ENCODE peak calls at places on chromosomes 12 and 14, in four cellular contexts. D is left ventricle myocardium inferior, H is lower lobe of right lung, L is pancreas. K is an unnamed sample.

GRCh38 chr12:106773286-106773685 is 1.2 kb upstream of the RIC8B start:
- DNase-seq in L (peak; percentile 21), D (no peak), H (no peak), K (no peak)

GRCh38 chr12:89775336-89776005 is 66.8 kb upstream of the ATP2B1 start:
- DNase-seq in D (no peak), H (no peak), L (no peak), K (no peak)

GRCh38 chr14:50943261-50943942 is 881 bp downstream of the PYGL start:
- DNase-seq in H (peak; percentile 70), D (peak; percentile 56), L (peak; percentile 20), K (peak; percentile 53)

GRCh38 chr14:55097894-55098560 is 31.0 kb upstream of the LGALS3 start:
- DNase-seq in L (no peak), D (no peak), H (peak; percentile 64), K (peak; percentile 69)

GRCh38 chr14:42113358-42114070 is 506.8 kb downstream of the LRFN5 start:
- DNase-seq in D (no peak), L (no peak), H (no peak), K (no peak)

GRCh38 chr12:108560321-108560721 is 652 bp downstream of the SART3 start:
- DNase-seq in L (no peak), D (no peak), H (no peak), K (no peak)

GRCh38 chr14:39939023-39939422 is 506.8 kb upstream of the FBXO33 start:
- DNase-seq in D (no peak), L (no peak), H (no peak), K (no peak)

GRCh38 chr12:25063873-25064598 is 115.1 kb upstream of the BCAT1 start:
- DNase-seq in D (no peak), L (no peak), H (no peak), K (no peak)

GRCh38 chr14:73393375-73393774 is 65.0 kb downstream of the NUMB start:
- DNase-seq in L (no peak), H (no peak), D (no peak), K (no peak)

GRCh38 chr12:46154221-46154975 is 114.4 kb downstream of the SLC38A1 start:
- DNase-seq in H (no peak), D (no peak), L (no peak), K (no peak)

GRCh38 chr12:29889737-29890136 is 106.0 kb upstream of the TMTC1 start:
- DNase-seq in L (no peak), H (no peak), D (peak; percentile 28), K (peak; percentile 36)

GRCh38 chr14:99511421-99512109 is 30.4 kb downstream of the CCNK start:
- DNase-seq in D (peak; percentile 51), H (no peak), L (peak; percentile 15), K (no peak)

GRCh38 chr14:50272498-50272897 is 39.5 kb downstream of the L2HGDH start:
- DNase-seq in L (no peak), D (no peak), H (no peak), K (no peak)

GRCh38 chr12:15732341-15733061 is 56.7 kb downstream of the EPS8 start:
- DNase-seq in D (no peak), H (no peak), L (no peak), K (no peak)

GRCh38 chr12:55142896-55143870 is 17.0 kb downstream of the OR9K2 start:
- DNase-seq in D (no peak), H (no peak), L (peak; percentile 30), K (no peak)

GRCh38 chr14:21308479-21309237 is 28.8 kb downstream of the RPGRIP1 start:
- DNase-seq in H (peak; percentile 90), D (peak; percentile 44), L (peak; percentile 93), K (peak; percentile 89)

GRCh38 chr12:88947486-88948043 is 367.3 kb upstream of the KITLG start:
- DNase-seq in L (no peak), D (no peak), H (no peak), K (no peak)

GRCh38 chr14:91889477-91890211 is 22.3 kb upstream of the TC2N start:
- DNase-seq in D (no peak), H (no peak), L (peak; percentile 89), K (peak; percentile 37)

GRCh38 chr14:66295386-66295785 is 190.8 kb upstream of the CCDC196 start:
- DNase-seq in H (no peak), L (no peak), D (no peak), K (no peak)

GRCh38 chr12:31659087-31659942 is at the start of gene ETFBKMT:
- DNase-seq in L (peak; percentile 94), H (peak; percentile 91), D (peak; percentile 84), K (peak; percentile 93)

DNA sequence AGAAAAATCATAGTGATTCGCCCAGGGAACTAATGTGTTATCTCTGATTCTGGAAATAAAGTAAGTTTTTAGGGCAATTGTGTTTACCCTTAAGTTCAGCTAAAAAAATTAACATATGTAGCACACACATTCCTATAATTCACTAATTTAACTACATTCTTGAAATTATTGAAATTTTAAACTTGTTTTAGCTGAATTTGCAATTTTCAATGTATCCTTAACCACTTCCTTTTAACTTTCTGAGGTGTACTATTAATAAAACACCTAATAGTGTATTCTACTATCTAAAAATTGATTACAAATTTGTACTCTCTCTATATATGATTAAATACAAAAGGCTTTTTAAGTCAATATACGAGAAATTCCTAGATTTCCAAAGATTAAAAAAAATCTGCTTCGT is 2.2 kb downstream of the KLHL28 start:
- DNase-seq in L (no peak), D (no peak), H (no peak), K (no peak)
- H3K4me1 ChIP-seq in L (peaks cover 22% of the 10 kb centered on the region), D (peaks cover 79% of the 10 kb centered on the region), H (peaks cover 61% of the 10 kb centered on the region), K (peaks cover 38% of the 10 kb centered on the region)

GRCh38 chr12:33653362-33653761 is 213.7 kb upstream of the SYT10 start:
- DNase-seq in L (no peak), H (no peak), D (no peak), K (no peak)

GRCh38 chr12:33649992-33650391 is 210.4 kb upstream of the SYT10 start:
- DNase-seq in D (no peak), L (no peak), H (no peak), K (no peak)

GRCh38 chr12:33650832-33651231 is 211.2 kb upstream of the SYT10 start:
- DNase-seq in D (no peak), H (no peak), L (no peak), K (no peak)

GRCh38 chr12:33654313-33654712 is 214.7 kb upstream of the SYT10 start:
- DNase-seq in H (no peak), D (no peak), L (no peak), K (no peak)
- H3K4me3 ChIP-seq in H (no peak overlapping the region), D (no peak overlapping the region), L (no peak overlapping the region), K (no peak overlapping the region)

DNA sequence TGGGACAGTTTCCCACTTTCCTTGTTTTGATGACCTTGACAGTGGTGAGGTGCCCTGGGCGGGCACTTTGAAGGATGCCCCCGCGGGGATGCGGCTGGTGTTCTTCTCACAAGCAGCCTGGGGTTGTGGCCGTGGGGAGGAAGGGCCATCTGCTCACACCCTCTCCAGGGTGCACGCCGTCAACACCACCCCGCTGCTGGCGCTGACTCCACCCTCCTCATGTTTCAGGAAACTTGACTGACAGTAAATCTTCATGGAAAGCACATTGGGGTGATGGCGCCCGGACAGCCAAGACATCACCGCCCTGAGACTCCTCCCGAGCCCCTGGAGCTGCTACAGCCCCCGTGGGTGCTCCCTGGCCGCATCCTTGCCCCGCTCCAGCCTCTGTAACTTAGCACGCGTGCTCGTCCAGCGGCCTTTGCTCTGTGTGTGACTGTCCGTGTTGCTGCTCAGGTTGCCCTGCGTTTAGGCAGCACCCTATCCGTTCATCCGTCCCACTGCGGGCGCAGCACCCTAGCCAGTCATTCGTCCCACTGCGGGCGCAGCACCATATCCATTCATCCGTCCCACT is 150.2 kb upstream of the C14orf180 start:
- DNase-seq in H (peak; percentile 31), D (no peak), L (no peak), K (no peak)
- H3K4me1 ChIP-seq in H (peaks cover 5% of the 10 kb centered on the region), D (peaks cover 6% of the 10 kb centered on the region), L (no peaks in the 10 kb centered on the region), K (no peaks in the 10 kb centered on the region)

DNA sequence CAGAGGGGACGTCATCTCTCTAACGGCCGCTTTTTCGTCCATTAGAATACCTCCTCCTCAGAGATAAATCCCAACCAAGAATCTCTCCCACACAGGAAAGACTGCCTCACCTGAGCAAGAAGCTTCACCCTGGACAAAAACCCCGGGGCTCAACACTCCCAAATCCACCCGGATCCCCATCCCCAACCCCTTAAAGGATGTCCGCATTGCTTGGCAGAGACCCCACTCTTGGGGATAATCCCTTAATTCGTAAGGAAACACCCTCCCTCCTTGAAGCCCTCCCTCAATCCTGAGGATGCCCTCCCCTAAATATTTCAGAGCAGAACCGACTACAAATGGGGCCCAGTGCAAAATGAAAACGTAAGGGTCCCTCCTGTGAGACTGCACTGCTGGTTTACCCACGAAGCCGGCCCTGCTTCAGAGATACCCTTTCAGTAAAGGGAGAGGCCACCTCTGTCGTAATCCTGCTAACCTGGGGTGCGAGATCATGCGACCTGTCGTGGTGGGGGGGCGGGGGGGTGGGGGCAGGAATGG is 657 bp upstream of the DYNLL1 start:
- DNase-seq in L (peak; percentile 19), H (no peak), D (no peak), K (no peak)
- H3K4me3 ChIP-seq in L (peak overlapping the region; percentile 46), H (peak overlapping the region; percentile 93), D (peak overlapping the region; percentile 99), K (peak overlapping the region; percentile 92)

K was measured in mucosa of descending colon.